ENCODE peak calls at places on chromosome X, in four cellular contexts. One of them, this sample, is unnamed.

GRCh38 chrX:13179100-13179499 is 134.7 kb upstream of the FAM9C start:
- DNase-seq in A172: no peak
- DNase-seq in NCI-H2107: no peak
- DNase-seq in ELF-1: peak; percentile 50
- DNase-seq in this sample: no peak

GRCh38 chrX:129791961-129792570 is 12.3 kb downstream of the SASH3 start:
- DNase-seq in NCI-H2107: peak; percentile 38
- DNase-seq in A172: no peak
- DNase-seq in ELF-1: no peak
- DNase-seq in this sample: no peak

GRCh38 chrX:69136546-69137331 is 28.5 kb downstream of the PJA1 start:
- DNase-seq in NCI-H2107: no peak
- DNase-seq in A172: no peak
- DNase-seq in ELF-1: peak; percentile 79
- DNase-seq in this sample: no peak

GRCh38 chrX:100263650-100264049 is 146.4 kb downstream of the PCDH19 start:
- DNase-seq in ELF-1: no peak
- DNase-seq in NCI-H2107: no peak
- DNase-seq in A172: no peak
- DNase-seq in this sample: no peak

GRCh38 chrX:118585296-118585695 is 89.7 kb downstream of the DOCK11 start:
- DNase-seq in NCI-H2107: no peak
- DNase-seq in ELF-1: no peak
- DNase-seq in A172: no peak
- DNase-seq in this sample: no peak

GRCh38 chrX:134512566-134512965 is 52.6 kb downstream of the HPRT1 start:
- DNase-seq in NCI-H2107: no peak
- DNase-seq in ELF-1: peak; percentile 34
- DNase-seq in A172: peak; percentile 44
- DNase-seq in this sample: peak; percentile 83

GRCh38 chrX:50579955-50580354 is 109.3 kb upstream of the DGKK start:
- DNase-seq in ELF-1: peak; percentile 73
- DNase-seq in A172: peak; percentile 24
- DNase-seq in NCI-H2107: peak; percentile 24
- DNase-seq in this sample: peak; percentile 38

GRCh38 chrX:20857746-20858145 is 516.5 kb upstream of the CNKSR2 start:
- DNase-seq in ELF-1: peak; percentile 91
- DNase-seq in A172: no peak
- DNase-seq in NCI-H2107: no peak
- DNase-seq in this sample: peak; percentile 1

GRCh38 chrX:51002160-51002632 is 91.7 kb downstream of the BMP15 start:
- DNase-seq in NCI-H2107: no peak
- DNase-seq in ELF-1: no peak
- DNase-seq in A172: no peak
- DNase-seq in this sample: no peak

GRCh38 chrX:10531927-10532326 is 88.5 kb downstream of the MID1 start:
- DNase-seq in NCI-H2107: no peak
- DNase-seq in ELF-1: no peak
- DNase-seq in A172: no peak
- DNase-seq in this sample: no peak